ENCODE peak calls at places on chromosomes 3 and 15, in seven cellular contexts. I is H1, Z is Panc1, B is transverse colon, W is HCT116, Q is GM23338, V is SK-N-SH. C is an unnamed sample.

GRCh38 chr15:34753236-34753894 is 1.4 kb downstream of the GJD2 start:
- DNase-seq in I (peak; percentile 87), Z (no peak), B (no peak), W (no peak), Q (peak; percentile 94), V (no peak), C (no peak)

GRCh38 chr3:196985298-196985697 is 16.7 kb upstream of the PIGZ start:
- DNase-seq in I (no peak), Z (no peak), B (no peak), W (no peak), Q (no peak), V (no peak), C (no peak)

GRCh38 chr3:171834461-171834801 is 8.7 kb upstream of the TMEM212 start:
- DNase-seq in I (no peak), Z (no peak), B (no peak), W (no peak), Q (no peak), V (no peak), C (no peak)

GRCh38 chr3:15693340-15693739 is 91.8 kb downstream of the BTD start:
- DNase-seq in I (no peak), Z (no peak), B (no peak), W (no peak), Q (peak; percentile 17), V (no peak), C (no peak)

GRCh38 chr15:68524753-68525584 is 53.8 kb upstream of the CORO2B start:
- DNase-seq in I (no peak), Z (no peak), B (no peak), W (no peak), Q (no peak), V (no peak), C (no peak)

GRCh38 chr15:68025860-68026424 is 28.2 kb upstream of the PIAS1 start:
- DNase-seq in I (no peak), Z (no peak), B (no peak), W (no peak), Q (no peak), V (no peak), C (peak; percentile 32)

GRCh38 chr15:91694829-91695205 is 158.7 kb upstream of the SLCO3A1 start:
- DNase-seq in I (no peak), Z (no peak), B (peak; percentile 71), W (no peak), Q (no peak), V (peak; percentile 5), C (no peak)

GRCh38 chr3:115814778-115815380 is 191.6 kb downstream of the GAP43 start:
- DNase-seq in I (peak; percentile 91), Z (peak; percentile 64), B (peak; percentile 77), W (peak; percentile 59), Q (peak; percentile 91), V (peak; percentile 68), C (peak; percentile 80)

GRCh38 chr3:129984124-129984523 is 9.6 kb downstream of the TRH start:
- DNase-seq in I (peak; percentile 56), Z (no peak), B (no peak), W (no peak), Q (peak; percentile 56), V (no peak), C (no peak)

GRCh38 chr3:190252080-190252479 is 70.2 kb downstream of the CLDN1 start:
- DNase-seq in I (no peak), Z (no peak), B (no peak), W (no peak), Q (no peak), V (no peak), C (no peak)

GRCh38 chr3:11634081-11634635 is 9.6 kb downstream of the VGLL4 start:
- DNase-seq in I (no peak), Z (no peak), B (no peak), W (no peak), Q (no peak), V (no peak), C (no peak)

GRCh38 chr3:104273046-104273649 is 1093.6 kb upstream of the ALCAM start:
- DNase-seq in I (no peak), Z (peak; percentile 8), B (no peak), W (peak; percentile 19), Q (peak; percentile 74), V (no peak), C (no peak)

GRCh38 chr3:30691944-30692343 is 85.5 kb downstream of the TGFBR2 start:
- DNase-seq in I (no peak), Z (no peak), B (no peak), W (no peak), Q (no peak), V (no peak), C (no peak)

GRCh38 chr3:161913786-161914389 is 417.3 kb downstream of the OTOL1 start:
- DNase-seq in I (no peak), Z (no peak), B (no peak), W (no peak), Q (no peak), V (no peak), C (no peak)

DNA sequence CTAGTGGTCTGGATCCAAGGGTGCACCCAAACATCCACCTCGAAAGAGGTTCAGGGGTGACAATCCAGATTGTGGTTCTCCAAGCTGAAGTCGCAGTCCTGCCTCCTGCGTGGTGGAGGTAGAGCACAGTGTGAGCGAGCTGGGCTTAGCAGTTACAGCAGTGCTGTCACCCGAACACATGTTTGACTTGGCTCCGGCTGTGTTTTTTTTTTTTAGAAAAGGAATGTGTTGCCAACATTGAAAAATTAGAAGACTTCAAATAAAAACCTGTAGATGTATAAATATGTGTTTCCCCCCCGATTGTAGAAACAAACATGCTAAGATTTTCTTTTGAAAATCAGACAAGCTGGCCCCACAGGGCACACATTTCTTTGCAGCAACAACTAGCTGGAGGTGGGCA is 530.8 kb downstream of the SHQ1 start:
- DNase-seq in I (no peak), Z (no peak), B (no peak), W (no peak), Q (no peak), V (no peak), C (peak; percentile 40)
- TF ChIP-seq POLR2AphosphoS5 in I (no peak), Z (no peak), B (no peak), W (no peak), Q (no peak), V (no peak), C (no peak)

GRCh38 chr3:157868168-157868567 is 238.1 kb downstream of the SHOX2 start:
- DNase-seq in I (no peak), Z (no peak), B (no peak), W (no peak), Q (no peak), V (no peak), C (no peak)
- H3K27me3 ChIP-seq in I (no peaks in the 10 kb centered on the region), Z (no peaks in the 10 kb centered on the region), B (no peaks in the 10 kb centered on the region), W (no peaks in the 10 kb centered on the region), Q (no peaks in the 10 kb centered on the region), V (no peaks in the 10 kb centered on the region), C (no peaks in the 10 kb centered on the region)

GRCh38 chr3:32570426-32571191 is at the start of gene DYNC1LI1:
- DNase-seq in I (peak; percentile 97), Z (no peak), B (peak; percentile 96), W (peak; percentile 82), Q (peak; percentile 93), V (peak; percentile 98), C (peak; percentile 95)
- TF ChIP-seq POLR2AphosphoS5 in I (peak; percentile 91), Z (peak; percentile 85), B (peak; percentile 83), W (peak; percentile 95), Q (peak; percentile 76), V (peak; percentile 83), C (peak; percentile 83)

GRCh38 chr3:62098646-62099365 is 274.5 kb downstream of the FEZF2 start:
- DNase-seq in I (no peak), Z (no peak), B (no peak), W (no peak), Q (no peak), V (no peak), C (no peak)
- H3K27me3 ChIP-seq in I (no peaks in the 10 kb centered on the region), Z (no peaks in the 10 kb centered on the region), B (no peaks in the 10 kb centered on the region), W (no peaks in the 10 kb centered on the region), Q (no peaks in the 10 kb centered on the region), V (no peaks in the 10 kb centered on the region), C (no peaks in the 10 kb centered on the region)

GRCh38 chr3:101840066-101840465 is 9.2 kb upstream of the NFKBIZ start:
- DNase-seq in I (no peak), Z (no peak), B (no peak), W (no peak), Q (no peak), V (no peak), C (no peak)

GRCh38 chr3:101836160-101836559 is 13.2 kb upstream of the NFKBIZ start:
- DNase-seq in I (no peak), Z (no peak), B (no peak), W (no peak), Q (no peak), V (no peak), C (no peak)

GRCh38 chr3:101833446-101833974 is 15.8 kb upstream of the NFKBIZ start:
- DNase-seq in I (no peak), Z (no peak), B (no peak), W (no peak), Q (no peak), V (no peak), C (no peak)

GRCh38 chr3:101835676-101836075 is 13.6 kb upstream of the NFKBIZ start:
- DNase-seq in I (no peak), Z (no peak), B (no peak), W (no peak), Q (no peak), V (no peak), C (no peak)

DNA sequence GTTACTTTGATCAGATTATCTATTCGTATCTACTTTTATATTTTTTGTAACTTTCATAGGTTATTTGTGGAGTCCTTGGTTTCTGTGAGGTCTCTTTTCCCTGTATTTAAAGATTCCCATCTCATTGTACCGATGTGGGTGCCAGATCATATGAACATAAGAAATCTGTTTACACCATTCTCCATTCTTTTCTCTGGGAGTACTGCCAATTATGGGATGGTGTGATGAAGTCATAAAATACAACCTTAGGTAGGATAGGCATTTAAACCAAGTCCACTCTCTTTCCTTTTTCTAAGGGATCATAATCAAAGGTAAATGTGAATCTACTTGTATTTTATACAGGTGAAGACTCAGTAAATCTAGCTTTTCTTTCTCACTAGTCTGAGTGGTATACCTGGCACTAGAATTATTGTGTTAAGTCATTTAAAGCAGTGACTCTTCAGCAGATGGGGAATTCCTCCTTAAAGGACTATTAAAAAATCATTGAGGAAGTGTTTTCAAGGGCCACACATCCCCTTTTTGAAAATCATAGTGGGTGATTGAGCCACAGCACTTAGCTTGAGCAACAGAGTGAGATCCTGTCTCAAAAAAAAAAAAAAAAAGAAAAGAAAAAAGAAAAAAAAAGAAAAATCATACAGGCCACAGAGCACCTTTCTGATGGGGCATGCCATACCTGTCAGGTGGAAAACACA is 12.3 kb upstream of the NFKBIZ start:
- DNase-seq in I (no peak), Z (no peak), B (no peak), W (no peak), Q (no peak), V (no peak), C (no peak)
- TF ChIP-seq POLR2AphosphoS5 in I (no peak), Z (no peak), B (peak; percentile 54), W (no peak), Q (no peak), V (no peak), C (peak; percentile 24)